ENCODE peak calls at places on chromosomes 6 and 20, in four cellular contexts. P is HL-60, V is K562, X is GM12878. D is an unnamed sample.
A peak's percentile ranks its signal among the peaks of the same experiment; 100 is the strongest.

GRCh38 chr20:18805881-18806280 is 7.7 kb upstream of the SCP2D1 start:
- DNase-seq in V (no peak), X (no peak), P (no peak), D (no peak)

GRCh38 chr6:135176464-135176863 is 4.6 kb upstream of the MYB start:
- DNase-seq in V (no peak), P (no peak), X (no peak), D (no peak)

GRCh38 chr6:3906191-3907019 is 57.2 kb downstream of the FAM50B start:
- DNase-seq in X (no peak), P (no peak), V (no peak), D (no peak)

GRCh38 chr20:64219202-64219601 is 36.3 kb upstream of the PCMTD2 start:
- DNase-seq in P (no peak), V (no peak), X (no peak), D (no peak)

GRCh38 chr6:7138921-7139358 is 31.2 kb downstream of the RREB1 start:
- DNase-seq in X (no peak), V (peak; percentile 58), P (no peak), D (no peak)

GRCh38 chr20:34254979-34255378 is 13.8 kb downstream of the ASIP start:
- DNase-seq in X (no peak), P (no peak), V (no peak), D (no peak)

GRCh38 chr20:62603021-62603906 is 39.0 kb upstream of the SLCO4A1 start:
- DNase-seq in P (peak; percentile 96), X (no peak), V (no peak), D (no peak)

GRCh38 chr6:137371634-137372016 is 122.6 kb downstream of the OLIG3 start:
- DNase-seq in X (no peak), V (no peak), P (no peak), D (no peak)

GRCh38 chr6:12803486-12803885 is 86.9 kb downstream of the PHACTR1 start:
- DNase-seq in X (no peak), P (no peak), V (no peak), D (no peak)

GRCh38 chr6:128278876-128279275 is 241.5 kb downstream of the PTPRK start:
- DNase-seq in P (no peak), V (no peak), X (no peak), D (no peak)

GRCh38 chr20:63890201-63890576 is 4.7 kb upstream of the DNAJC5 start:
- DNase-seq in P (no peak), X (no peak), V (no peak), D (no peak)

GRCh38 chr6:85490516-85491248 is 40.8 kb downstream of the NT5E start:
- DNase-seq in X (no peak), P (no peak), V (no peak), D (no peak)

GRCh38 chr6:125193208-125193607 is 39.6 kb downstream of the TPD52L1 start:
- DNase-seq in V (no peak), X (no peak), P (no peak), D (no peak)

GRCh38 chr20:45993197-45993951 is 15.3 kb upstream of the MMP9 start:
- DNase-seq in X (no peak), P (peak; percentile 93), V (no peak), D (no peak)

GRCh38 chr6:25972902-25973301 is 10.3 kb downstream of the TRIM38 start:
- DNase-seq in P (no peak), X (no peak), V (no peak), D (no peak)

GRCh38 chr6:37141291-37142046 is 28.5 kb upstream of the PIM1 start:
- DNase-seq in P (no peak), X (no peak), V (no peak), D (no peak)

GRCh38 chr6:137892271-137892708 is 25.2 kb downstream of the TNFAIP3 start:
- DNase-seq in P (no peak), X (no peak), V (no peak), D (no peak)

GRCh38 chr20:56606174-56606945 is 22.7 kb upstream of the TFAP2C start:
- DNase-seq in X (no peak), P (no peak), V (no peak), D (no peak)

GRCh38 chr20:53901064-53901463 is 169.3 kb downstream of the BCAS1 start:
- DNase-seq in X (no peak), V (no peak), P (no peak), D (no peak)

GRCh38 chr20:21303061-21303871 is at the start of gene XRN2:
- DNase-seq in V (peak; percentile 93), X (peak; percentile 62), P (peak; percentile 95), D (peak; percentile 84)

GRCh38 chr20:14677455-14677854 is 340.0 kb upstream of the FLRT3 start:
- DNase-seq in V (no peak), X (no peak), P (no peak), D (no peak)

GRCh38 chr6:168742146-168742782 is 301.3 kb downstream of the SMOC2 start:
- DNase-seq in P (no peak), V (no peak), X (no peak), D (no peak)

GRCh38 chr20:31712564-31713311 is 9.9 kb downstream of the BCL2L1 start:
- DNase-seq in P (no peak), X (no peak), V (peak; percentile 43), D (no peak)

GRCh38 chr20:11682285-11682684 is 235.4 kb upstream of the BTBD3 start:
- DNase-seq in X (no peak), P (no peak), V (no peak), D (no peak)

GRCh38 chr20:3547906-3548305 is 77.1 kb downstream of the ATRN start:
- DNase-seq in P (no peak), V (no peak), X (no peak), D (no peak)

GRCh38 chr20:38726849-38727601 is 2.7 kb downstream of the SLC32A1 start:
- DNase-seq in X (no peak), P (no peak), V (peak; percentile 71), D (peak; percentile 46)

GRCh38 chr20:11772226-11772730 is 145.4 kb upstream of the BTBD3 start:
- DNase-seq in P (no peak), V (no peak), X (no peak), D (no peak)

GRCh38 chr6:161139766-161140553 is 133.9 kb downstream of the AGPAT4 start:
- DNase-seq in P (no peak), X (no peak), V (peak; percentile 61), D (no peak)

GRCh38 chr6:26553739-26554668 is 15.8 kb downstream of the HMGN4 start:
- DNase-seq in V (peak; percentile 93), X (no peak), P (peak; percentile 78), D (no peak)

GRCh38 chr20:52493177-52493711 is 301.7 kb upstream of the ZFP64 start:
- DNase-seq in P (no peak), V (peak; percentile 8), X (no peak), D (no peak)

GRCh38 chr20:41038878-41039404 is 10.3 kb downstream of the TOP1 start:
- DNase-seq in P (no peak), V (no peak), X (no peak), D (no peak)

GRCh38 chr20:967796-968742 is 34.0 kb downstream of the RSPO4 start:
- DNase-seq in X (peak; percentile 13), P (peak; percentile 21), V (peak; percentile 69), D (no peak)

GRCh38 chr20:48191200-48191599 is 405.9 kb upstream of the SULF2 start:
- DNase-seq in P (no peak), V (no peak), X (no peak), D (no peak)

GRCh38 chr6:12371641-12372146 is 81.5 kb downstream of the EDN1 start:
- DNase-seq in P (no peak), V (no peak), X (no peak), D (no peak)

GRCh38 chr6:32608374-32608773 is 18.7 kb upstream of the HLA-DRB1 start:
- DNase-seq in V (no peak), P (no peak), X (no peak), D (no peak)

GRCh38 chr6:134835998-134836397 is 113.9 kb downstream of the ALDH8A1 start:
- DNase-seq in P (no peak), V (no peak), X (no peak), D (no peak)

GRCh38 chr6:16212276-16212675 is 26.1 kb upstream of the GMPR start:
- DNase-seq in X (no peak), P (no peak), V (no peak), D (no peak)

GRCh38 chr6:16217156-16217721 is 21.1 kb upstream of the GMPR start:
- DNase-seq in P (no peak), V (no peak), X (no peak), D (no peak)

GRCh38 chr6:16216501-16217155 is 21.8 kb upstream of the GMPR start:
- DNase-seq in X (no peak), V (no peak), P (no peak), D (no peak)
- TF ChIP-seq SPI1 in X (no peak), V (no peak), P (no peak), D (no peak)

DNA sequence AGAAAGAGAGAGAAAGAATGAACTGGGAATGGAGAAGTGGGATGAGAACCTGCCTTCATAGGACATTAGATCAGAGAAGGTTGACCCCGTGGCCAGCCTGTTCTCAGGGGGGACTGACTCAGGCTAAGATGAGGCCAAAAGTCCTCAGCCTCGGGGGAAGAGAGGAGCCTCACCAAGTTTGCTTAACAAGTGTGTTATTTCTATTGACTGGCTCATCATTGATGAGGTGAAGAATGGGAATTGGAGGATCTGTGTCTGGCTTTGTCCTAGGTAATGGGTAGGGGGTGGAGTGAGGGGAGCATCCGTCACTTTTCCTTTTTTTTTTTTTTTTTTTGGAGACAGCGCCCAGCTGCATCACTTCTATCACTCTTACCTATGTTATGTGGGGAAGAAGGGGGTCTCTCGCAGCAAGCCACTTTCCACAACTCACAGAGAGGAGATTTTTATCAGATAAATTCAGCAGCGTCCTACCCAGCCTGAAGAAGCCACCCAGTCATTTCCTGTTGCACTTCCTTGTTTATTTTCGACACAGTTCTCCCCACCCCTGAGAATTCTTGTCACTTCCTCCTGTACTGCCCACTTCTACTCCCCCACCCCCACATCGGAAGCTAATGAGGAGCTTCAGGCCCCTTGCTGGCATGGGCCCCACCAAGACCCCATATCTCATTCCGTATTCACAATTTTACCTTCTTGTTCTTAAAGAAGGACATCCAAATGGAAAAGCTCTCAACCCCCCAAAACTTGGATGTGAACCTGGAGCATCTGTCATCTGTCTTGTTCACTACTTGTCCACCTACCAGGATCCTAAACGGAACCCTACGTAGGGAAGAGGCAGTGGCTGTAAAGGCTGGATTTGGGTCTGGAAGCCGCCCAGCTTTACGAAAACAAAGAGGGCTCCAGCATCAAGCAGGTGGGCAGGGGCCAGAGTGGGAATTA is 2.8 kb upstream of the RNASET2 start:
- DNase-seq in X (no peak), V (peak; percentile 61), P (peak; percentile 77), D (no peak)
- TF ChIP-seq SPI1 in X (peak; percentile 85), V (peak; percentile 92), P (peak; percentile 94), D (peak; percentile 87)

GRCh38 chr6:2396292-2396691 is 150.9 kb upstream of the GMDS start:
- DNase-seq in V (no peak), X (no peak), P (no peak), D (no peak)

GRCh38 chr6:2396856-2397640 is 151.6 kb upstream of the GMDS start:
- DNase-seq in P (no peak), X (no peak), V (no peak), D (no peak)
- TF ChIP-seq SPI1 in P (no peak), X (no peak), V (no peak), D (no peak)

GRCh38 chr6:101830501-101831031 is 437.1 kb downstream of the GRIK2 start:
- DNase-seq in V (no peak), P (no peak), X (no peak), D (no peak)
- TF ChIP-seq SPI1 in V (no peak), P (no peak), X (no peak), D (no peak)

D was measured in GM12891.